ENCODE peak calls at places on chromosomes 1 and 21, in eight cellular contexts. One of them, this sample, is unnamed.

GRCh38 chr1:5950201-5950895 is 41.9 kb downstream of the NPHP4 start:
- DNase-seq in IMR-90: no peak
- DNase-seq in adrenal gland: no peak
- DNase-seq in GM23338: no peak
- DNase-seq in cardiac muscle cell: no peak
- DNase-seq in small intestine: no peak
- DNase-seq in heart left ventricle: no peak
- DNase-seq in PC-3: no peak
- DNase-seq in this sample: no peak

GRCh38 chr1:6165441-6165985 is 14.6 kb downstream of the CHD5 start:
- DNase-seq in adrenal gland: no peak
- DNase-seq in GM23338: no peak
- DNase-seq in heart left ventricle: no peak
- DNase-seq in cardiac muscle cell: no peak
- DNase-seq in IMR-90: no peak
- DNase-seq in PC-3: no peak
- DNase-seq in small intestine: no peak
- DNase-seq in this sample: no peak

GRCh38 chr1:219478811-219479210 is 134.1 kb downstream of the ZC3H11B start:
- DNase-seq in cardiac muscle cell: no peak
- DNase-seq in GM23338: no peak
- DNase-seq in heart left ventricle: no peak
- DNase-seq in adrenal gland: no peak
- DNase-seq in IMR-90: no peak
- DNase-seq in small intestine: no peak
- DNase-seq in PC-3: no peak
- DNase-seq in this sample: no peak

GRCh38 chr1:3504823-3505155 is 50.3 kb downstream of the ARHGEF16 start:
- DNase-seq in cardiac muscle cell: no peak
- DNase-seq in heart left ventricle: no peak
- DNase-seq in adrenal gland: no peak
- DNase-seq in IMR-90: no peak
- DNase-seq in small intestine: no peak
- DNase-seq in PC-3: no peak
- DNase-seq in GM23338: no peak
- DNase-seq in this sample: no peak

GRCh38 chr1:202954057-202954745 is 3.9 kb downstream of the ADIPOR1 start:
- DNase-seq in cardiac muscle cell: no peak
- DNase-seq in heart left ventricle: no peak
- DNase-seq in small intestine: peak
- DNase-seq in PC-3: peak
- DNase-seq in GM23338: no peak
- DNase-seq in adrenal gland: no peak
- DNase-seq in IMR-90: no peak
- DNase-seq in this sample: no peak

GRCh38 chr21:14864211-14865021 is 200.4 kb downstream of the NRIP1 start:
- DNase-seq in heart left ventricle: peak
- DNase-seq in adrenal gland: peak
- DNase-seq in small intestine: peak
- DNase-seq in GM23338: peak
- DNase-seq in cardiac muscle cell: peak
- DNase-seq in PC-3: peak
- DNase-seq in IMR-90: peak
- DNase-seq in this sample: peak

GRCh38 chr1:9726406-9726805 is 74.9 kb downstream of the PIK3CD start:
- DNase-seq in GM23338: no peak
- DNase-seq in heart left ventricle: no peak
- DNase-seq in adrenal gland: no peak
- DNase-seq in small intestine: no peak
- DNase-seq in PC-3: no peak
- DNase-seq in cardiac muscle cell: no peak
- DNase-seq in IMR-90: no peak
- DNase-seq in this sample: no peak

GRCh38 chr21:38751379-38752050 is 54.2 kb upstream of the ETS2 start:
- DNase-seq in IMR-90: no peak
- DNase-seq in heart left ventricle: peak
- DNase-seq in small intestine: no peak
- DNase-seq in cardiac muscle cell: peak
- DNase-seq in adrenal gland: peak
- DNase-seq in PC-3: no peak
- DNase-seq in GM23338: no peak
- DNase-seq in this sample: no peak

GRCh38 chr1:51289676-51290488 is 40.5 kb downstream of the TTC39A start:
- DNase-seq in GM23338: no peak
- DNase-seq in cardiac muscle cell: no peak
- DNase-seq in heart left ventricle: no peak
- DNase-seq in IMR-90: no peak
- DNase-seq in adrenal gland: no peak
- DNase-seq in small intestine: no peak
- DNase-seq in PC-3: no peak
- DNase-seq in this sample: no peak

GRCh38 chr1:150072959-150073358 is 5.4 kb downstream of the VPS45 start:
- DNase-seq in heart left ventricle: no peak
- DNase-seq in GM23338: peak
- DNase-seq in adrenal gland: no peak
- DNase-seq in IMR-90: peak
- DNase-seq in PC-3: peak
- DNase-seq in small intestine: no peak
- DNase-seq in cardiac muscle cell: peak
- DNase-seq in this sample: no peak

GRCh38 chr1:154407866-154408777 is 3.0 kb downstream of the IL6R start:
- DNase-seq in GM23338: no peak
- DNase-seq in IMR-90: peak
- DNase-seq in small intestine: no peak
- DNase-seq in cardiac muscle cell: no peak
- DNase-seq in PC-3: no peak
- DNase-seq in adrenal gland: no peak
- DNase-seq in heart left ventricle: no peak
- DNase-seq in this sample: peak

GRCh38 chr1:161192476-161193465 is 6.1 kb downstream of the ADAMTS4 start:
- DNase-seq in heart left ventricle: peak
- DNase-seq in cardiac muscle cell: peak
- DNase-seq in GM23338: peak
- DNase-seq in IMR-90: peak
- DNase-seq in adrenal gland: peak
- DNase-seq in PC-3: peak
- DNase-seq in small intestine: peak
- DNase-seq in this sample: peak

GRCh38 chr1:7478797-7479499 is 292.1 kb upstream of the VAMP3 start:
- DNase-seq in cardiac muscle cell: peak
- DNase-seq in adrenal gland: peak
- DNase-seq in heart left ventricle: peak
- DNase-seq in IMR-90: peak
- DNase-seq in small intestine: peak
- DNase-seq in GM23338: no peak
- DNase-seq in PC-3: no peak
- DNase-seq in this sample: no peak

GRCh38 chr1:9591669-9592509 is 3.2 kb downstream of the TMEM201 start:
- DNase-seq in cardiac muscle cell: no peak
- DNase-seq in IMR-90: no peak
- DNase-seq in small intestine: no peak
- DNase-seq in heart left ventricle: no peak
- DNase-seq in adrenal gland: no peak
- DNase-seq in GM23338: peak
- DNase-seq in PC-3: no peak
- DNase-seq in this sample: no peak

GRCh38 chr1:12464627-12465056 is 153.4 kb downstream of the DHRS3 start:
- DNase-seq in IMR-90: peak
- DNase-seq in cardiac muscle cell: peak
- DNase-seq in small intestine: no peak
- DNase-seq in PC-3: peak
- DNase-seq in GM23338: no peak
- DNase-seq in adrenal gland: no peak
- DNase-seq in heart left ventricle: no peak
- DNase-seq in this sample: peak

GRCh38 chr1:114189398-114189797 is 35.7 kb upstream of the SYT6 start:
- DNase-seq in adrenal gland: no peak
- DNase-seq in PC-3: no peak
- DNase-seq in GM23338: no peak
- DNase-seq in IMR-90: no peak
- DNase-seq in heart left ventricle: no peak
- DNase-seq in cardiac muscle cell: no peak
- DNase-seq in small intestine: no peak
- DNase-seq in this sample: no peak

GRCh38 chr1:186082235-186082937 is 292.7 kb downstream of the TPR start:
- DNase-seq in cardiac muscle cell: peak
- DNase-seq in PC-3: peak
- DNase-seq in GM23338: no peak
- DNase-seq in heart left ventricle: peak
- DNase-seq in small intestine: peak
- DNase-seq in adrenal gland: peak
- DNase-seq in IMR-90: peak
- DNase-seq in this sample: peak

GRCh38 chr21:21806711-21807597 is 808.7 kb downstream of the NCAM2 start:
- DNase-seq in adrenal gland: no peak
- DNase-seq in GM23338: no peak
- DNase-seq in cardiac muscle cell: no peak
- DNase-seq in heart left ventricle: no peak
- DNase-seq in PC-3: no peak
- DNase-seq in IMR-90: no peak
- DNase-seq in small intestine: no peak
- DNase-seq in this sample: no peak

GRCh38 chr1:201710632-201711031 is 118.3 kb upstream of the IPO9 start:
- DNase-seq in cardiac muscle cell: no peak
- DNase-seq in PC-3: no peak
- DNase-seq in IMR-90: no peak
- DNase-seq in heart left ventricle: no peak
- DNase-seq in small intestine: no peak
- DNase-seq in GM23338: no peak
- DNase-seq in adrenal gland: no peak
- DNase-seq in this sample: no peak

GRCh38 chr1:201709564-201710295 is 119.2 kb upstream of the IPO9 start:
- DNase-seq in GM23338: peak
- DNase-seq in PC-3: peak
- DNase-seq in cardiac muscle cell: peak
- DNase-seq in heart left ventricle: peak
- DNase-seq in small intestine: peak
- DNase-seq in adrenal gland: peak
- DNase-seq in IMR-90: peak
- DNase-seq in this sample: peak

GRCh38 chr1:201712387-201713092 is 116.4 kb upstream of the IPO9 start:
- DNase-seq in small intestine: no peak
- DNase-seq in GM23338: no peak
- DNase-seq in heart left ventricle: no peak
- DNase-seq in cardiac muscle cell: no peak
- DNase-seq in adrenal gland: no peak
- DNase-seq in PC-3: no peak
- DNase-seq in IMR-90: no peak
- DNase-seq in this sample: no peak

GRCh38 chr1:201711811-201712210 is 117.1 kb upstream of the IPO9 start:
- DNase-seq in heart left ventricle: no peak
- DNase-seq in PC-3: no peak
- DNase-seq in cardiac muscle cell: no peak
- DNase-seq in IMR-90: no peak
- DNase-seq in small intestine: no peak
- DNase-seq in GM23338: no peak
- DNase-seq in adrenal gland: no peak
- DNase-seq in this sample: no peak

GRCh38 chr1:201711101-201711597 is 117.8 kb upstream of the IPO9 start:
- DNase-seq in PC-3: no peak
- DNase-seq in heart left ventricle: no peak
- DNase-seq in adrenal gland: no peak
- DNase-seq in GM23338: no peak
- DNase-seq in cardiac muscle cell: peak
- DNase-seq in small intestine: no peak
- DNase-seq in IMR-90: no peak
- DNase-seq in this sample: peak
- H3K27ac ChIP-seq in PC-3: no peak
- H3K27ac ChIP-seq in heart left ventricle: peak
- H3K27ac ChIP-seq in adrenal gland: peak
- H3K27ac ChIP-seq in GM23338: no peak
- H3K27ac ChIP-seq in cardiac muscle cell: peak
- H3K27ac ChIP-seq in small intestine: peak
- H3K27ac ChIP-seq in IMR-90: peak
- H3K27ac ChIP-seq in this sample: peak

GRCh38 chr1:46677339-46677738 is 5.7 kb downstream of the TEX38 start:
- DNase-seq in adrenal gland: no peak
- DNase-seq in GM23338: peak
- DNase-seq in PC-3: no peak
- DNase-seq in heart left ventricle: no peak
- DNase-seq in small intestine: no peak
- DNase-seq in cardiac muscle cell: no peak
- DNase-seq in IMR-90: no peak
- DNase-seq in this sample: no peak
- H3K27ac ChIP-seq in adrenal gland: no peak
- H3K27ac ChIP-seq in GM23338: peak
- H3K27ac ChIP-seq in PC-3: no peak
- H3K27ac ChIP-seq in heart left ventricle: no peak
- H3K27ac ChIP-seq in small intestine: no peak
- H3K27ac ChIP-seq in cardiac muscle cell: no peak
- H3K27ac ChIP-seq in IMR-90: no peak
- H3K27ac ChIP-seq in this sample: no peak

DNA sequence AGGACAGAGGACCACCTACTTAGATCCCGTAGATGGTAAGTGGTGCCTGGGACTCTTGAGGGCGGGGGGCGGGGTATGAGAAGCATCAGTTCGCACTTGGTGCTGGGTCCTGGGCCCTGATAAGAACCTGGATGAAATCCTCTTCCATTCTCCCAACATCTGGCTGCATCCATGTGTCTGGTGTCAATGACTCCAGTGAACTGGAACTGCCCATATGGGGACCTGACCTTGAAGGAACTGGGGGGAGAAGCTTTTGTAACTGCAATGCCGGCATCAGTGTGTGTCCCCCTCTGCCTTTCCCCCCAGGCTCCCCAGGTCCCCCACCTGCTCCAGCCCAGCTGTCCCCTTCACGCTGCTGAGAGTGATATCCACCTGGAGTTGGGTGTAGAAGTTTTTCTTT is 49.7 kb upstream of the EPB41 start:
- DNase-seq in adrenal gland: no peak
- DNase-seq in IMR-90: no peak
- DNase-seq in small intestine: no peak
- DNase-seq in PC-3: no peak
- DNase-seq in heart left ventricle: no peak
- DNase-seq in cardiac muscle cell: no peak
- DNase-seq in GM23338: no peak
- DNase-seq in this sample: no peak
- H3K27ac ChIP-seq in adrenal gland: no peak
- H3K27ac ChIP-seq in IMR-90: no peak
- H3K27ac ChIP-seq in small intestine: no peak
- H3K27ac ChIP-seq in PC-3: no peak
- H3K27ac ChIP-seq in heart left ventricle: no peak
- H3K27ac ChIP-seq in cardiac muscle cell: no peak
- H3K27ac ChIP-seq in GM23338: no peak
- H3K27ac ChIP-seq in this sample: no peak

DNA sequence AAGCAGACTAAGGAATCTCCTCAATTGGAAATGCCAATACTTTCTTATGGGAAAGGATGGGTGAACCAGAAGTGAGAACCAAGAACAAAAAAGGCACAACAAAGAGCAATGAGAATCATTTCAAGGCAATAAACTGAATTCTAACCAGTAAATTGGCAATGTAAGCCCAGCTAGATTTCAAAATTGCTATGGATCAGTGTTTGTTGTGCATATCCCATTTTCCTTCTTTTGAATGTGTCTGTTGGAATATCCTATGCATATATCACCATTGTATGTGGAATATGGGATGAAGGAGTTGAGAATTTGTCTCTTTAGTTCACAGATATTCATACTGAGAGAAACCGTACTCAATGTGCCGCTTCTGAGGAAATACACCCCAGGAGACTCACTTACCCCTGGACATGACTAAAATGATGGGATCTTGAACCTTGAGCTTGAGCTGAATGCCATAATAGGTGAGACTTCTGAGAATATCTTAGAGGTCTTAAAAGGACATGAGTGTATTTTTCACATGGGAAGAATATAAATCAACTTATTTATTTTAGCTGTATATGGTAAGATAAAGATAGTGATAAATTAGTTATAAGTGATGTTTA is 216.0 kb downstream of the BACH1 start:
- DNase-seq in PC-3: no peak
- DNase-seq in cardiac muscle cell: no peak
- DNase-seq in small intestine: no peak
- DNase-seq in GM23338: no peak
- DNase-seq in IMR-90: no peak
- DNase-seq in heart left ventricle: no peak
- DNase-seq in adrenal gland: no peak
- DNase-seq in this sample: no peak
- H3K27ac ChIP-seq in PC-3: no peak
- H3K27ac ChIP-seq in cardiac muscle cell: no peak
- H3K27ac ChIP-seq in small intestine: no peak
- H3K27ac ChIP-seq in GM23338: no peak
- H3K27ac ChIP-seq in IMR-90: no peak
- H3K27ac ChIP-seq in heart left ventricle: no peak
- H3K27ac ChIP-seq in adrenal gland: no peak
- H3K27ac ChIP-seq in this sample: no peak